ENCODE peak calls at places on chromosomes 13 and 19, in seven cellular contexts. V, Q, R, G, H, P and Z are unnamed samples.
A peak's percentile ranks its signal among the peaks of the same experiment; 100 is the strongest.

GRCh38 chr13:71773534-71773933 is 93.5 kb downstream of the DACH1 start:
- DNase-seq in R (no peak), V (no peak), P (no peak), H (no peak), G (no peak), Q (no peak), Z (no peak)

GRCh38 chr19:3359850-3360493 is 6.4 kb upstream of the NFIC start:
- DNase-seq in Q (peak; percentile 21), H (no peak), V (peak; percentile 51), R (no peak), G (no peak), P (no peak), Z (peak; percentile 63)

GRCh38 chr19:48966541-48967345 is 1.6 kb downstream of the FTL start:
- DNase-seq in P (no peak), G (no peak), Q (no peak), H (no peak), V (no peak), R (no peak), Z (no peak)

GRCh38 chr19:2750739-2751437 is 11.1 kb upstream of the SLC39A3 start:
- DNase-seq in H (no peak), V (no peak), Q (no peak), G (no peak), R (no peak), P (no peak), Z (no peak)

GRCh38 chr19:17681505-17682125 is 6.5 kb downstream of the UNC13A start:
- DNase-seq in R (no peak), P (no peak), G (no peak), V (peak; percentile 69), Q (peak; percentile 19), H (no peak), Z (peak; percentile 89)

GRCh38 chr19:10226376-10227214 is 4.5 kb downstream of the S1PR2 start:
- DNase-seq in R (no peak), H (peak; percentile 77), Q (no peak), G (peak; percentile 70), V (peak; percentile 15), P (no peak), Z (no peak)

GRCh38 chr19:11756965-11757364 is 9.8 kb upstream of the ZNF441 start:
- DNase-seq in G (no peak), P (no peak), R (no peak), Q (no peak), H (no peak), V (no peak), Z (no peak)

GRCh38 chr13:97493471-97493870 is 59.5 kb downstream of the RAP2A start:
- DNase-seq in H (no peak), G (no peak), Q (no peak), V (no peak), R (no peak), P (no peak), Z (no peak)

GRCh38 chr19:51783373-51783772 is 11.6 kb upstream of the FPR3 start:
- DNase-seq in R (no peak), G (no peak), V (no peak), Q (peak; percentile 62), P (no peak), H (no peak), Z (peak; percentile 52)

GRCh38 chr19:45484273-45484945 is 12.4 kb downstream of the RTN2 start:
- DNase-seq in R (no peak), H (no peak), V (no peak), G (no peak), P (no peak), Q (no peak), Z (no peak)

DNA sequence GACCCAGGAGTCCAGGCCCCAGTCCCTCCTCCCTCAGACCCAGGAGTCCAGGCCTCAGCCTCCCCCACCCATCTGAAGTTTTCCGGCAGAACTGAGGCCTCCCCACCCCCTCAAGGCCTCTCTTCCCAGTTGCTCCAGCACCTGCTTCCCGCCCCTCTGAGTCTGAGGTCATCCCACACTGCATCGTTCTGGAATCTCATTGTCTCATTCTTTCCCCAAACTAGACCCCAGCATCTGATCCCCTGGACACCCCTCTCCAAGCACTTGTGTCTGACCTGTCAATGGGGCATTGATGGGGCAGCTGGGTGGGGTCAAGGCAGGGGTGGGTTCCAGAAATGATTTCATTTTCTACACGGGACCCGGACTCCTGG is 793 bp upstream of the SBK2 start:
- DNase-seq in R (no peak), P (no peak), G (no peak), Q (no peak), H (no peak), V (no peak), Z (peak; percentile 72)
- H3K27ac ChIP-seq in R (no peak overlapping the region), P (peak overlapping the region; percentile 51), G (no peak overlapping the region), Q (no peak overlapping the region), H (no peak overlapping the region), V (no peak overlapping the region), Z (no peak overlapping the region)

GRCh38 chr13:104773775-104774174 is 1707.6 kb upstream of the SLC10A2 start:
- DNase-seq in V (peak; percentile 50), H (no peak), P (no peak), G (no peak), Q (peak; percentile 20), R (no peak), Z (no peak)
- TF ChIP-seq CTCF in V (peak; percentile 77), H (peak; percentile 35), P (no peak), G (no peak), Q (peak; percentile 69), R (peak; percentile 47), Z (peak; percentile 76)

GRCh38 chr13:33496336-33496735 is 210.8 kb upstream of the STARD13 start:
- DNase-seq in R (no peak), H (no peak), Q (no peak), G (no peak), P (no peak), V (no peak), Z (no peak)

GRCh38 chr13:33497146-33497845 is 211.7 kb upstream of the STARD13 start:
- DNase-seq in V (no peak), P (no peak), H (no peak), R (no peak), G (no peak), Q (no peak), Z (no peak)

GRCh38 chr13:33490461-33491327 is 205.1 kb upstream of the STARD13 start:
- DNase-seq in H (no peak), Q (no peak), G (no peak), P (peak; percentile 33), R (no peak), V (no peak), Z (peak; percentile 90)

GRCh38 chr13:33493672-33494365 is 208.3 kb upstream of the STARD13 start:
- DNase-seq in Q (no peak), R (no peak), P (no peak), V (no peak), H (no peak), G (no peak), Z (no peak)

DNA sequence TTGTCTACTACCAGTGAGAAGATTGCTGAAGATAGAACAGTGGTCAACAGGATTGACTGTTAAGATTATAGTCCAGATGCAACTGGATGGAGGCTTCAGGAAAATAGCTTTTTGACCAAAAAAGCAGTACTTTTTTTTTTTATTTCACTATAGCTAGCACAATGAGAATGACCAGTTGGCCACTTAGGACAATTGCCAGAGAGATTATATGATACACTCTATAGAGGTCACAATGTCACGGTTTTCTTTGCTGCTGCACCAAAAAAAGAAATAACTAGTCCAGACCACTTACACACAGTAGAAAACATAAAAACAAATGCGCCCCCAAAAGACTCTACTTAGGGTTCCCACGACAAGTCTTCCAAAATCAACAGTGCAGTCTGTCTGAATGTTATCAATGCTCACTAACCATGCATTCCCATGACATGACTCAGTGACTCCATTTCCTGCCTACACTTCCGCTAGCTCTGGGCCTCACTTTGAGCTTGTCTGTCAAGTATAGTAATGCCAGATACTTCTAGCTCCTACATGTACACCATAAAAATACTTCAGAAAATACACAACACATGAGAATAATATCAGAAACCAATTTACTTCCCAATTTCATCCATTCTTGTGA is 209.2 kb upstream of the STARD13 start:
- DNase-seq in Q (no peak), V (no peak), G (no peak), P (no peak), H (no peak), R (no peak), Z (no peak)
- H3K27ac ChIP-seq in Q (no peak overlapping the region), V (no peak overlapping the region), G (no peak overlapping the region), P (no peak overlapping the region), H (no peak overlapping the region), R (no peak overlapping the region), Z (no peak overlapping the region)

GRCh38 chr19:4362038-4362828 is 18.9 kb downstream of the MPND start:
- DNase-seq in P (no peak), Q (no peak), H (no peak), R (no peak), V (no peak), G (no peak), Z (no peak)

GRCh38 chr19:4360641-4361151 is 17.3 kb downstream of the MPND start:
- DNase-seq in Q (no peak), V (no peak), H (peak; percentile 88), R (no peak), G (no peak), P (no peak), Z (peak; percentile 73)

GRCh38 chr19:4361152-4362037 is 18.0 kb downstream of the MPND start:
- DNase-seq in R (no peak), G (no peak), V (no peak), H (peak; percentile 79), P (no peak), Q (no peak), Z (peak; percentile 83)

GRCh38 chr19:4363571-4364304 is 20.4 kb downstream of the MPND start:
- DNase-seq in R (no peak), P (no peak), H (no peak), G (no peak), V (no peak), Q (no peak), Z (peak; percentile 53)

GRCh38 chr19:4362871-4363545 is 19.6 kb downstream of the MPND start:
- DNase-seq in V (peak; percentile 28), P (no peak), H (no peak), Q (peak; percentile 31), G (no peak), R (no peak), Z (peak; percentile 79)
- TF ChIP-seq CTCF in V (peak; percentile 57), P (peak; percentile 77), H (no peak), Q (peak; percentile 53), G (no peak), R (peak; percentile 75), Z (peak; percentile 61)